ENCODE peak calls at places on chromosomes 11 and 22, in five cellular contexts. Q, B, Y, N and O are unnamed samples.

GRCh38 chr22:47144076-47144765 is 381.8 kb downstream of the TBC1D22A start:
- DNase-seq in Q (no peak), B (no peak), Y (peak; percentile 82), N (no peak), O (no peak)

GRCh38 chr11:124982043-124982442 is 28.0 kb downstream of the CCDC15 start:
- DNase-seq in Y (no peak), B (no peak), N (no peak), Q (no peak), O (no peak)

GRCh38 chr11:126510621-126511370 is 155.3 kb downstream of the ST3GAL4 start:
- DNase-seq in Q (peak; percentile 29), B (no peak), N (no peak), Y (no peak), O (no peak)

GRCh38 chr22:43827926-43828710 is 16.0 kb upstream of the EFCAB6 start:
- DNase-seq in B (no peak), Q (no peak), Y (no peak), N (no peak), O (no peak)

GRCh38 chr22:45271667-45272188 is 13.0 kb upstream of the UPK3A start:
- DNase-seq in N (no peak), Y (peak; percentile 44), Q (no peak), B (peak; percentile 59), O (peak; percentile 46)

GRCh38 chr11:57310091-57310490 is 14.7 kb downstream of the TNKS1BP1 start:
- DNase-seq in N (no peak), B (no peak), Y (peak; percentile 24), Q (peak; percentile 63), O (no peak)

GRCh38 chr11:44506375-44507016 is 59.0 kb upstream of the CD82 start:
- DNase-seq in Q (no peak), Y (no peak), B (no peak), N (no peak), O (no peak)

GRCh38 chr11:120352405-120352804 is 16.2 kb downstream of the ARHGEF12 start:
- DNase-seq in Q (no peak), Y (no peak), N (no peak), B (no peak), O (no peak)

GRCh38 chr11:108498816-108499408 is 728 bp upstream of the POGLUT3 start:
- DNase-seq in Y (no peak), B (no peak), N (no peak), Q (no peak), O (no peak)

GRCh38 chr11:18727499-18728236 is 1.7 kb upstream of the IGSF22 start:
- DNase-seq in Q (no peak), Y (peak; percentile 38), N (no peak), B (no peak), O (no peak)

GRCh38 chr11:65911682-65912568 is 6.9 kb downstream of the C11orf68 start:
- DNase-seq in Q (no peak), N (no peak), Y (peak; percentile 31), B (peak; percentile 57), O (peak; percentile 46)

GRCh38 chr11:87431386-87431785 is 393.7 kb downstream of the TMEM135 start:
- DNase-seq in N (no peak), Q (no peak), Y (no peak), B (no peak), O (no peak)

GRCh38 chr11:20388096-20389055 is 860 bp downstream of the PRMT3 start:
- DNase-seq in N (no peak), Q (no peak), B (no peak), Y (no peak), O (peak; percentile 38)

GRCh38 chr11:46210133-46210636 is 67.3 kb upstream of the CREB3L1 start:
- DNase-seq in Y (no peak), N (peak; percentile 15), Q (no peak), B (no peak), O (peak; percentile 43)

GRCh38 chr22:44276706-44277403 is 35.9 kb downstream of the SHISAL1 start:
- DNase-seq in Q (peak; percentile 38), N (no peak), Y (no peak), B (no peak), O (no peak)

GRCh38 chr11:8610532-8611116 is 16.6 kb upstream of the STK33 start:
- DNase-seq in N (no peak), Y (no peak), Q (no peak), B (no peak), O (peak; percentile 95)

GRCh38 chr11:113874920-113875413 is 405 bp downstream of the USP28 start:
- DNase-seq in B (no peak), Q (no peak), N (no peak), Y (no peak), O (peak; percentile 41)
- TF ChIP-seq CTCF in B (no peak), Q (no peak), N (no peak), Y (peak; percentile 37), O (no peak)

GRCh38 chr11:112459001-112459400 is 198.3 kb upstream of the PLET1 start:
- DNase-seq in B (no peak), Q (no peak), N (no peak), Y (no peak), O (no peak)
- H3K4me3 ChIP-seq in B (no peak overlapping the region), Q (no peak overlapping the region), N (no peak overlapping the region), Y (no peak overlapping the region), O (no peak overlapping the region)

GRCh38 chr11:111870887-111871692 is at the start of gene ALG9:
- DNase-seq in N (peak; percentile 56), Y (peak; percentile 80), Q (peak; percentile 93), B (peak; percentile 89), O (peak; percentile 88)
- TF ChIP-seq POLR2A in N (peak; percentile 81), Y (peak; percentile 73), Q (no peak), B (peak; percentile 32), O (no peak)

GRCh38 chr11:84714316-84714780 is 912.8 kb downstream of the DLG2 start:
- DNase-seq in N (no peak), B (peak; percentile 13), Q (peak; percentile 16), Y (peak; percentile 58), O (peak; percentile 40)
- TF ChIP-seq CTCF in N (peak; percentile 31), B (peak; percentile 24), Q (peak; percentile 23), Y (peak; percentile 57), O (no peak)

DNA sequence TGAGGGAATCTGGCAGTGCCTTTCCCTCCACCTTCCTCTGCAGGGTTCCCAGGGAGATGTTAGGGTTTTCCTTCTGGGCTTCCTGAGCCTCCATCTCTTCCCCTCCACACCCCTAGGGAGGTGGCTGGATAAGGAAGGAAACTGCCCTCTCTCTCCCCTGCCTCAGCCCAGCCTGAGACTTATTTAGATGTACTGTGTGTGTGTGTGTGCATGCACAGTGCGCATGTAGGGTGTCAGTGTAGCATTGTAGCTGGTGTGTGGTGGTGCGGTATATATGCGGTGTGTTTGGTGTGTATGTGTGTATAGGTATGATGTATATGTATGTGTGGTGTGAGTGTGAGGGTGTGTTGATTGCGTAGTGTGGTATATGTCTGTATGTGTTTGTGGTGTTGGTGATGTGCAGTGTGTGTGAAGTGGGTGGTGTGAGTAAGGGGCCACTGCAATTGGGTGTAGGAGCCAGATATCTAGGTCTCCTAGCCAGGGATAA is 1.5 kb downstream of the FXYD6 start:
- DNase-seq in Y (no peak), N (no peak), B (no peak), Q (no peak), O (no peak)
- H3K4me3 ChIP-seq in Y (no peak overlapping the region), N (no peak overlapping the region), B (peak overlapping the region; percentile 85), Q (peak overlapping the region; percentile 55), O (no peak overlapping the region)